ENCODE peak calls at places on chromosomes 12 and 14, in four cellular contexts. F is A673, B is keratinocyte, H is mammary epithelial cell. L is an unnamed sample. For H3K36me3, the result is how much of the 10 kb centered on the place peaks cover.

GRCh38 chr14:73694083-73694482 is 20.1 kb downstream of the PNMA1 start:
- DNase-seq in F (no peak), B (no peak), H (no peak), L (no peak)

GRCh38 chr12:28629691-28630090 is 439.4 kb downstream of the CCDC91 start:
- DNase-seq in F (no peak), B (no peak), H (no peak), L (no peak)

GRCh38 chr12:67940780-67941243 is 48.4 kb upstream of the IFNG-AS1 start:
- DNase-seq in F (no peak), B (no peak), H (peak), L (peak)

GRCh38 chr14:83594874-83595273 is 1935.1 kb upstream of the FLRT2 start:
- DNase-seq in F (no peak), B (no peak), H (no peak), L (no peak)

GRCh38 chr12:12046401-12046800 is 24.3 kb upstream of the BCL2L14 start:
- DNase-seq in F (no peak), B (peak), H (peak), L (no peak)

GRCh38 chr14:31945074-31945613 is 132.0 kb upstream of the ARHGAP5 start:
- DNase-seq in F (no peak), B (no peak), H (no peak), L (no peak)

GRCh38 chr12:54603872-54604271 is 15.4 kb upstream of the PPP1R1A start:
- DNase-seq in F (peak), B (no peak), H (no peak), L (no peak)

GRCh38 chr14:100772607-100773165 is 46.0 kb downstream of the DLK1 start:
- DNase-seq in F (no peak), B (no peak), H (no peak), L (no peak)

GRCh38 chr12:109998241-109998903 is 858 bp upstream of the ANKRD13A start:
- DNase-seq in F (no peak), B (no peak), H (no peak), L (no peak)

GRCh38 chr12:108589028-108589839 is 8.7 kb downstream of the TMEM119 start:
- DNase-seq in F (no peak), B (no peak), H (no peak), L (no peak)

GRCh38 chr12:14716848-14717444 is 20.5 kb upstream of the GUCY2C start:
- DNase-seq in F (peak), B (peak), H (peak), L (peak)

GRCh38 chr12:42565633-42566032 is 23.9 kb downstream of the PRICKLE1 start:
- DNase-seq in F (no peak), B (no peak), H (no peak), L (no peak)

GRCh38 chr14:67285876-67286452 is 44.7 kb downstream of the PALS1 start:
- DNase-seq in F (peak), B (no peak), H (peak), L (no peak)
- TF ChIP-seq CTCF in F (peak), B (no peak), H (peak), L (no peak)

GRCh38 chr12:64418209-64418608 is 14.0 kb downstream of the XPOT start:
- DNase-seq in F (no peak), B (no peak), H (no peak), L (no peak)
- H3K36me3 ChIP-seq in F (half or more), B (under half), H (half or more), L (half or more)

DNA sequence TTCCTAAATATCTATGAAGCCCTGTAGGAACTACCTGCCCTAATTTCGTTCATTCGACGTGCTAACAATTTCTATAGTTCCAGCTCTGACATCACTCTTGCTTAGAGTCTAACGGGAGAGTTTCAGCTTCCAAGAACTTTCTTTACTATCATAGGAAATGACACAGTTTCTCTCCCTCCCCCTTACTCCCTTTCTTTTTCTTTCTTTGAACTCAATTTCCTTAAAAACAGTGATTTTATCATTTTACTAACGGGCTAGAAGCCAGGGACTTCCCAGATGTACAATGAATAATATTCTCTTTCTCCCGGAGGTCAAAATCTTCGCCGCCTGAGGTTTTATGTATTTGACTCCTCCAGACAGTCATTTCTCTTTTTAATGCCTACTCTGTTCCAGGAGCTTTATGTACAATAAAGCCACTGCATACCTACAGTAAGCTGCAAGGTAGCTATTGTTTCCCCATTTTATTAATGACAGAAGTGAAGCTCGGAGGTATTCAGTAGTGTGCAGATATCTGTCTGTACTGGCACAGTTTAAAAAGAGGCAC is 15.7 kb downstream of the SMCO2 start:
- DNase-seq in F (peak), B (no peak), H (peak), L (no peak)
- H3K4me3 ChIP-seq in F (no peak), B (no peak), H (no peak), L (no peak)

GRCh38 chr14:105588236-105588860 is 62.0 kb downstream of the TMEM121 start:
- DNase-seq in F (no peak), B (no peak), H (no peak), L (no peak)
- TF ChIP-seq CTCF in F (no peak), B (no peak), H (no peak), L (no peak)

GRCh38 chr14:27114180-27114579 is 516.3 kb upstream of the NOVA1 start:
- DNase-seq in F (no peak), B (no peak), H (no peak), L (no peak)
- H3K36me3 ChIP-seq in F (under half), B (under half), H (under half), L (under half)

DNA sequence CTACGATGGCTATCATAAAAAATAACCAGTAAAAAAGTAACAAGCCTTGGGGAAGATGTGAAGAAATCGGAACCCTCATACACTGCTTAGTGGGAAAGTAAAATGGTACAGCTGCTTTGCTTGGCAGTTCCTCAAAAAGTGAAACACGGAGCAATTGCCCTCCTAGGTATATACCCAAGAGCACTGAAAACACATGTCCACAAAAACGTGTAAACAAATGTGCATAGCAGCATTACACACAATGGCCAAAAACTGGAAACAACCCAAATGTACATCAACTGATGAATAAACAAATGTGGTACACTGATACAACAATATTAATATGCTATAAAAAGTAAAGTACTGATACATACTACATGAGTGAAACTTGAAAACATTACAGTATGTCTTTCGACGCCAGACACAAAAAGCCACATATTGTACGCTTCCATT is 1.2 kb downstream of the SLC41A2 start:
- DNase-seq in F (no peak), B (no peak), H (no peak), L (no peak)
- H3K4me3 ChIP-seq in F (no peak), B (no peak), H (no peak), L (no peak)

GRCh38 chr14:54572316-54572715 is 5.4 kb downstream of the SAMD4A start:
- DNase-seq in F (peak), B (no peak), H (peak), L (peak)
- TF ChIP-seq CTCF in F (peak), B (peak), H (peak), L (peak)

DNA sequence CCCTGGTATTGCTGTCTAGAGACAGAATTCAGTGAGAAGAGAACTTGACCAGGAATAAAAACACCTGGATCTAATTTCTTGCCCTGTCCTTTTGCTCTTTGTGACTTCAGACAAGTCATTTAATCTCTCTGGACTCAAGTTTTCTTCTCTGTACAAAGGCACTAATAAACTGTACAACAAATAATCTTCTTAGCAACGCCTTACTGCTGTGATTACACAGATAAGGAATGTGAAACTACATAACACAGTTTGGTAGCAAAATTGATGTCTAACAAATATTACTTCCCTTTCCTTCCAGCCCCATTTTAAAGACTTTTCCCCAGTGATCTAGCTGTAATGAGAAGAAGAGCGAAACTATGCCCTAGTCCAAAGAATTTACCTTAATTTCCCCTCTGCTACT is 69.3 kb downstream of the BCAT1 start:
- DNase-seq in F (no peak), B (no peak), H (no peak), L (no peak)
- H3K36me3 ChIP-seq in F (under half), B (under half), H (under half), L (under half)

GRCh38 chr12:106301241-106301610 is 1.3 kb upstream of the TCP11L2 start:
- DNase-seq in F (peak), B (no peak), H (no peak), L (no peak)
- H3K4me3 ChIP-seq in F (peak), B (no peak), H (no peak), L (no peak)

L was measured in WERI-Rb-1.